ENCODE peak calls at places on chromosomes 11 and 22, in six cellular contexts. One of them, this sample, is unnamed.

GRCh38 chr11:79708319-79708928 is 267.6 kb upstream of the TENM4 start:
- DNase-seq in neural progenitor cell: peak
- DNase-seq in amniotic stem cell: peak
- DNase-seq in activated T-cell treated with anti-CD3 and anti-CD28 coated beads for 48 hours: no peak
- DNase-seq in A172: peak
- DNase-seq in cardiac fibroblast: peak
- DNase-seq in this sample: no peak

GRCh38 chr11:45169310-45170072 is 23.1 kb downstream of the PRDM11 start:
- DNase-seq in A172: no peak
- DNase-seq in amniotic stem cell: no peak
- DNase-seq in cardiac fibroblast: no peak
- DNase-seq in neural progenitor cell: no peak
- DNase-seq in activated T-cell treated with anti-CD3 and anti-CD28 coated beads for 48 hours: no peak
- DNase-seq in this sample: no peak

GRCh38 chr22:23815781-23816551 is 22.8 kb downstream of the DERL3 start:
- DNase-seq in A172: no peak
- DNase-seq in cardiac fibroblast: no peak
- DNase-seq in neural progenitor cell: no peak
- DNase-seq in activated T-cell treated with anti-CD3 and anti-CD28 coated beads for 48 hours: no peak
- DNase-seq in amniotic stem cell: no peak
- DNase-seq in this sample: no peak

GRCh38 chr11:1763796-1764661 is at the start of gene CTSD:
- DNase-seq in amniotic stem cell: peak
- DNase-seq in activated T-cell treated with anti-CD3 and anti-CD28 coated beads for 48 hours: peak
- DNase-seq in cardiac fibroblast: peak
- DNase-seq in A172: no peak
- DNase-seq in neural progenitor cell: peak
- DNase-seq in this sample: peak

GRCh38 chr11:68924073-68924925 is 20.6 kb downstream of the IGHMBP2 start:
- DNase-seq in cardiac fibroblast: no peak
- DNase-seq in amniotic stem cell: no peak
- DNase-seq in neural progenitor cell: no peak
- DNase-seq in A172: no peak
- DNase-seq in activated T-cell treated with anti-CD3 and anti-CD28 coated beads for 48 hours: no peak
- DNase-seq in this sample: no peak

GRCh38 chr11:72377596-72377995 is 56.7 kb downstream of the CLPB start:
- DNase-seq in amniotic stem cell: no peak
- DNase-seq in cardiac fibroblast: no peak
- DNase-seq in neural progenitor cell: no peak
- DNase-seq in activated T-cell treated with anti-CD3 and anti-CD28 coated beads for 48 hours: no peak
- DNase-seq in A172: no peak
- DNase-seq in this sample: no peak

GRCh38 chr22:49515486-49515885 is 312.2 kb downstream of the BRD1 start:
- DNase-seq in amniotic stem cell: no peak
- DNase-seq in cardiac fibroblast: no peak
- DNase-seq in A172: no peak
- DNase-seq in neural progenitor cell: no peak
- DNase-seq in activated T-cell treated with anti-CD3 and anti-CD28 coated beads for 48 hours: no peak
- DNase-seq in this sample: no peak

GRCh38 chr11:84901986-84902385 is 725.2 kb downstream of the DLG2 start:
- DNase-seq in neural progenitor cell: no peak
- DNase-seq in activated T-cell treated with anti-CD3 and anti-CD28 coated beads for 48 hours: no peak
- DNase-seq in amniotic stem cell: no peak
- DNase-seq in cardiac fibroblast: peak
- DNase-seq in A172: no peak
- DNase-seq in this sample: no peak

GRCh38 chr11:77402218-77402556 is 71.7 kb downstream of the PAK1 start:
- DNase-seq in cardiac fibroblast: no peak
- DNase-seq in neural progenitor cell: no peak
- DNase-seq in activated T-cell treated with anti-CD3 and anti-CD28 coated beads for 48 hours: no peak
- DNase-seq in amniotic stem cell: no peak
- DNase-seq in A172: no peak
- DNase-seq in this sample: no peak

GRCh38 chr11:133176748-133177147 is 355.6 kb downstream of the OPCML start:
- DNase-seq in A172: no peak
- DNase-seq in activated T-cell treated with anti-CD3 and anti-CD28 coated beads for 48 hours: no peak
- DNase-seq in amniotic stem cell: no peak
- DNase-seq in cardiac fibroblast: no peak
- DNase-seq in neural progenitor cell: no peak
- DNase-seq in this sample: no peak

GRCh38 chr11:78795862-78796261 is 221.2 kb upstream of the NARS2 start:
- DNase-seq in amniotic stem cell: no peak
- DNase-seq in neural progenitor cell: no peak
- DNase-seq in cardiac fibroblast: no peak
- DNase-seq in A172: no peak
- DNase-seq in activated T-cell treated with anti-CD3 and anti-CD28 coated beads for 48 hours: no peak
- DNase-seq in this sample: no peak

GRCh38 chr22:17742528-17742902 is 31.8 kb downstream of the BID start:
- DNase-seq in neural progenitor cell: peak
- DNase-seq in cardiac fibroblast: peak
- DNase-seq in amniotic stem cell: no peak
- DNase-seq in activated T-cell treated with anti-CD3 and anti-CD28 coated beads for 48 hours: peak
- DNase-seq in A172: peak
- DNase-seq in this sample: peak

GRCh38 chr11:1486054-1486825 is at the start of gene MOB2:
- DNase-seq in neural progenitor cell: no peak
- DNase-seq in cardiac fibroblast: no peak
- DNase-seq in activated T-cell treated with anti-CD3 and anti-CD28 coated beads for 48 hours: no peak
- DNase-seq in amniotic stem cell: no peak
- DNase-seq in A172: peak
- DNase-seq in this sample: peak

GRCh38 chr11:68206211-68206610 is 6.9 kb downstream of the KMT5B start:
- DNase-seq in amniotic stem cell: peak
- DNase-seq in neural progenitor cell: peak
- DNase-seq in cardiac fibroblast: peak
- DNase-seq in activated T-cell treated with anti-CD3 and anti-CD28 coated beads for 48 hours: no peak
- DNase-seq in A172: peak
- DNase-seq in this sample: no peak

GRCh38 chr11:119964136-119965025 is 173.5 kb downstream of the TRIM29 start:
- DNase-seq in neural progenitor cell: peak
- DNase-seq in cardiac fibroblast: no peak
- DNase-seq in activated T-cell treated with anti-CD3 and anti-CD28 coated beads for 48 hours: no peak
- DNase-seq in A172: no peak
- DNase-seq in amniotic stem cell: no peak
- DNase-seq in this sample: no peak

GRCh38 chr11:99634581-99634980 is 613.8 kb downstream of the CNTN5 start:
- DNase-seq in neural progenitor cell: no peak
- DNase-seq in amniotic stem cell: no peak
- DNase-seq in A172: no peak
- DNase-seq in cardiac fibroblast: no peak
- DNase-seq in activated T-cell treated with anti-CD3 and anti-CD28 coated beads for 48 hours: no peak
- DNase-seq in this sample: no peak

GRCh38 chr11:121108413-121108812 is 7.4 kb downstream of the TECTA start:
- DNase-seq in cardiac fibroblast: no peak
- DNase-seq in amniotic stem cell: no peak
- DNase-seq in A172: no peak
- DNase-seq in activated T-cell treated with anti-CD3 and anti-CD28 coated beads for 48 hours: no peak
- DNase-seq in neural progenitor cell: no peak
- DNase-seq in this sample: no peak

GRCh38 chr11:35141034-35141433 is 2.1 kb downstream of the CD44 start:
- DNase-seq in cardiac fibroblast: no peak
- DNase-seq in neural progenitor cell: no peak
- DNase-seq in amniotic stem cell: no peak
- DNase-seq in activated T-cell treated with anti-CD3 and anti-CD28 coated beads for 48 hours: no peak
- DNase-seq in A172: no peak
- DNase-seq in this sample: no peak

GRCh38 chr11:95788921-95789505 is 569 bp downstream of the FAM76B start:
- DNase-seq in activated T-cell treated with anti-CD3 and anti-CD28 coated beads for 48 hours: peak
- DNase-seq in neural progenitor cell: peak
- DNase-seq in amniotic stem cell: peak
- DNase-seq in cardiac fibroblast: peak
- DNase-seq in A172: peak
- DNase-seq in this sample: no peak

GRCh38 chr11:282171-282570 is 4.0 kb downstream of the NLRP6 start:
- DNase-seq in amniotic stem cell: no peak
- DNase-seq in neural progenitor cell: no peak
- DNase-seq in A172: no peak
- DNase-seq in activated T-cell treated with anti-CD3 and anti-CD28 coated beads for 48 hours: no peak
- DNase-seq in cardiac fibroblast: no peak
- DNase-seq in this sample: no peak

GRCh38 chr11:21988477-21988876 is 204.4 kb upstream of the ANO5 start:
- DNase-seq in activated T-cell treated with anti-CD3 and anti-CD28 coated beads for 48 hours: no peak
- DNase-seq in A172: no peak
- DNase-seq in neural progenitor cell: no peak
- DNase-seq in amniotic stem cell: no peak
- DNase-seq in cardiac fibroblast: peak
- DNase-seq in this sample: no peak

GRCh38 chr22:25153961-25154685 is 45.5 kb upstream of the CRYBB3 start:
- DNase-seq in amniotic stem cell: no peak
- DNase-seq in neural progenitor cell: peak
- DNase-seq in activated T-cell treated with anti-CD3 and anti-CD28 coated beads for 48 hours: no peak
- DNase-seq in A172: peak
- DNase-seq in cardiac fibroblast: peak
- DNase-seq in this sample: no peak

GRCh38 chr11:34449013-34449412 is 10.3 kb downstream of the CAT start:
- DNase-seq in activated T-cell treated with anti-CD3 and anti-CD28 coated beads for 48 hours: no peak
- DNase-seq in A172: no peak
- DNase-seq in cardiac fibroblast: peak
- DNase-seq in neural progenitor cell: no peak
- DNase-seq in amniotic stem cell: no peak
- DNase-seq in this sample: no peak

GRCh38 chr11:96112192-96113099 is 188.5 kb upstream of the MTMR2 start:
- DNase-seq in amniotic stem cell: no peak
- DNase-seq in activated T-cell treated with anti-CD3 and anti-CD28 coated beads for 48 hours: no peak
- DNase-seq in neural progenitor cell: no peak
- DNase-seq in cardiac fibroblast: peak
- DNase-seq in A172: no peak
- DNase-seq in this sample: peak

GRCh38 chr11:79119491-79120284 is 321.1 kb downstream of the TENM4 start:
- DNase-seq in cardiac fibroblast: no peak
- DNase-seq in A172: no peak
- DNase-seq in amniotic stem cell: no peak
- DNase-seq in activated T-cell treated with anti-CD3 and anti-CD28 coated beads for 48 hours: no peak
- DNase-seq in neural progenitor cell: peak
- DNase-seq in this sample: no peak

GRCh38 chr11:118198370-118198769 is 21.9 kb upstream of the SCN2B start:
- DNase-seq in cardiac fibroblast: peak
- DNase-seq in A172: peak
- DNase-seq in neural progenitor cell: peak
- DNase-seq in amniotic stem cell: peak
- DNase-seq in activated T-cell treated with anti-CD3 and anti-CD28 coated beads for 48 hours: peak
- DNase-seq in this sample: peak

This sample was measured in GM12891.